ENCODE peak calls at places on chromosomes 3 and 15, in four cellular contexts. U, I, W and C are unnamed samples. For H3K4me1, the result is how much of the 10 kb centered on the place peaks cover.

GRCh38 chr3:117019082-117019713 is 309.6 kb downstream of the TUSC7 start:
- DNase-seq in W (peak), I (no peak), U (peak), C (peak)

GRCh38 chr15:47897525-47897924 is 180.2 kb downstream of the SEMA6D start:
- DNase-seq in U (no peak), W (no peak), I (no peak), C (no peak)

GRCh38 chr15:68484696-68485400 is 52.9 kb upstream of the ITGA11 start:
- DNase-seq in I (no peak), W (no peak), U (no peak), C (no peak)

GRCh38 chr3:129378949-129379348 is 49.5 kb downstream of the EFCAB12 start:
- DNase-seq in W (no peak), I (no peak), U (no peak), C (no peak)

GRCh38 chr3:143237036-143237688 is 117.6 kb downstream of the CHST2 start:
- DNase-seq in W (no peak), U (no peak), I (no peak), C (no peak)

GRCh38 chr3:16528581-16528993 is 15.1 kb upstream of the RFTN1 start:
- DNase-seq in W (no peak), U (no peak), I (no peak), C (no peak)

GRCh38 chr15:99993262-99993661 is 260.0 kb upstream of the LYSMD4 start:
- DNase-seq in U (no peak), I (no peak), W (no peak), C (no peak)

GRCh38 chr3:134799393-134799792 is 4.3 kb downstream of the EPHB1 start:
- DNase-seq in I (no peak), W (no peak), U (no peak), C (no peak)

GRCh38 chr3:172595648-172596393 is 72.6 kb upstream of the TNFSF10 start:
- DNase-seq in W (no peak), I (no peak), U (peak), C (no peak)

GRCh38 chr15:43511012-43511885 is 6.2 kb upstream of the MAP1A start:
- DNase-seq in I (no peak), W (no peak), U (peak), C (no peak)

GRCh38 chr15:52351206-52351907 is 55.8 kb upstream of the MYO5C start:
- DNase-seq in W (peak), U (no peak), I (no peak), C (no peak)

GRCh38 chr15:28208583-28208982 is 109.5 kb upstream of the OCA2 start:
- DNase-seq in W (no peak), U (no peak), I (no peak), C (no peak)

GRCh38 chr15:77762747-77763146 is 130.0 kb upstream of the LINGO1 start:
- DNase-seq in W (no peak), I (no peak), U (no peak), C (no peak)

GRCh38 chr3:66478923-66479322 is 21.9 kb downstream of the LRIG1 start:
- DNase-seq in U (no peak), I (no peak), W (no peak), C (no peak)

GRCh38 chr3:55647675-55648074 is 160.6 kb upstream of the WNT5A start:
- DNase-seq in U (no peak), I (no peak), W (no peak), C (no peak)

GRCh38 chr3:170809975-170810357 is 60.0 kb downstream of the RPL22L1 start:
- DNase-seq in W (no peak), U (no peak), I (no peak), C (no peak)

GRCh38 chr3:111534701-111535100 is 7.3 kb upstream of the CD96 start:
- DNase-seq in U (no peak), I (no peak), W (no peak), C (no peak)

GRCh38 chr3:66382142-66382541 is 118.7 kb downstream of the LRIG1 start:
- DNase-seq in U (no peak), W (no peak), I (no peak), C (no peak)

GRCh38 chr3:31289592-31289991 is 243.1 kb upstream of the STT3B start:
- DNase-seq in I (no peak), U (peak), W (no peak), C (no peak)

GRCh38 chr3:4712109-4712508 is 219.0 kb downstream of the ITPR1 start:
- DNase-seq in W (no peak), U (no peak), I (no peak), C (no peak)

GRCh38 chr3:58260733-58261132 is 23.1 kb downstream of the ABHD6 start:
- DNase-seq in I (no peak), U (no peak), W (no peak), C (no peak)

GRCh38 chr3:121781611-121782010 is 32.1 kb upstream of the GOLGB1 start:
- DNase-seq in I (no peak), U (no peak), W (no peak), C (no peak)

GRCh38 chr3:54826255-54826691 is 101.6 kb downstream of the LRTM1 start:
- DNase-seq in U (peak), W (no peak), I (no peak), C (no peak)

GRCh38 chr3:183158552-183159006 is 4.0 kb downstream of the LAMP3 start:
- DNase-seq in W (no peak), U (peak), I (no peak), C (no peak)

GRCh38 chr3:48952510-48953118 is 34.0 kb downstream of the ARIH2 start:
- DNase-seq in I (no peak), U (no peak), W (no peak), C (peak)

GRCh38 chr3:36164400-36164799 is 215.9 kb upstream of the STAC start:
- DNase-seq in U (no peak), W (no peak), I (no peak), C (no peak)

GRCh38 chr3:155370198-155370597 is 76.7 kb upstream of the STRIT1 start:
- DNase-seq in W (peak), U (no peak), I (no peak), C (no peak)

DNA sequence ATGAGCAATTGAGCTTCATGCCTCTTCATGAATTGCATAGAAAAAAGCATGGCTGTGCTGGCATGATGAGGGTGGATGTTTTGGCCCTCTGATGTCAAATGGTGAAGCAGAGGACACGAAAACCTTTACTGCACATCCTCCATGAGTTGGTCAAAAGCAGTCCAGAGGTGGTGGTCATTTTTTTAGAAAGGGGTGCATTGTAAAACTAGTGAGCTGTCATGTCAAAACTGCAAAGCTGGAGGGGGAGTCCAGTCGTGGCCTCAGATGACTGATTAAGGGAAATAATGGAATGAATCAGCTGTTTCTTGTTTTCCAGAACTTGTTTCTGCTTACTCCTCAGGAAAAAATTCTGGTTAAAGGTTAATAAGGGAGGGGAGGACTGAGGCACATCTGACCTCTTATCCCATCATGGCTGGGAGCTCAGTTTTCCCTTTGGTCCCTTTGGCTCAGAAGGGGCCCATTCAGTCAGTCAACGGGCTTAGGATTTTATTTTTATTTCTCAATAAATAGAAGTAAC is 276.8 kb downstream of the CHL1 start:
- DNase-seq in I (no peak), W (no peak), U (no peak), C (no peak)
- H3K4me1 ChIP-seq in I (under half), W (under half), U (under half), C (under half)

GRCh38 chr15:80153900-80154299 is 1.1 kb downstream of the FAH start:
- DNase-seq in I (no peak), U (no peak), W (no peak), C (no peak)
- H3K4me3 ChIP-seq in I (peak), U (peak), W (no peak), C (no peak)

GRCh38 chr3:42195879-42196330 is 70.1 kb downstream of the CCK start:
- DNase-seq in I (no peak), U (no peak), W (no peak), C (no peak)
- H3K4me1 ChIP-seq in I (under half), U (under half), W (under half), C (under half)

GRCh38 chr15:101294731-101295606 is at the start of gene SNRPA1:
- DNase-seq in W (peak), U (peak), I (peak), C (peak)

GRCh38 chr15:101293122-101293521 is 1.9 kb downstream of the SNRPA1 start:
- DNase-seq in I (no peak), U (no peak), W (no peak), C (no peak)

GRCh38 chr15:101295607-101296225 is 668 bp upstream of the SNRPA1 start:
- DNase-seq in I (no peak), U (no peak), W (no peak), C (no peak)

DNA sequence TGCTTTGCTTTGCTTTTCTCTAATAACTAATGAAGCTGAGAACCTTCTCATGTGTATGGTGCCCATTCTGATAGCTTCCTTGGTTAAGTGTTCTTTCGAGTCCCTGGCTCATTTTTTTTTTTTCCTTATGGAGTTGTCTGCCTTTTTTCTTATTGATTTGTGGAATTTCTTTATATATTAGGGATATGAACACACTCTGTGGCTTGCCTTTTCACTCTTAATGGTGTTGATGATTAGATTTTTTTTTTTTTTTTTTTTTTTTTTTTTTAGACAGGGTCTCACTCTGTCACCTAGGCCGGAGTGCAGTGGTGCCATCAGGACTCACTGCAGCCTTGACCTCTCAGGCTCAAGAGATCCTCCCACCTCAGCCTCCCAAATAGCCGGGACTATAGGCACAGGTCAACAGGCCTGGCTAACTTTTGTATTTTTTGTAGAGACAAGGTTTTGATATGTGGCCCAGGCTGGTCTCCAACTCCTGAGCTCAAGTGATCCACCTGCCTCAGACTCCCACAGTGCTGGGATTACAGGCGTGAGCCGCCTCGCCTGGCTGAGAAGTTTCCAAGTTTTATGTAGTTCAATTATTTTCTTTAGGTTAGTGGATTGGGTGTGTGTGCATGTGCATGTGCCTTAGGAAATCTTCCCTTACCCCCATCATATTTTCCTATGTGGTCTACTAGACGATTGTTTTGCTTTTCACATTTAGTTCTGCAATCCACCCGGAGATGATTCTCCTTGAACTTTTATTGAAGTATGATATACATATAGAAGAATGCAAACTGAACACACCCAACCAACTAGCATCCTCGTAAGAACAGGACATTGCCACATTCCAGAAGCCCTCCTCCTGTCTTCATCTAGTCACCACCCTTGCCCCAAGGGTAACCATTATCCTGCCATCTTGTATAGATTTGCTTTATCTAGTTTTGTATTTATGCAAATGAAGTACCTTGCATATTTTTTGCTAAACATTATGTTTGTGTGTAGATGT is 1.7 kb upstream of the SNRPA1 start:
- DNase-seq in W (no peak), U (no peak), I (no peak), C (no peak)
- H3K4me3 ChIP-seq in W (peak), U (peak), I (no peak), C (no peak)

GRCh38 chr15:70761931-70762468 is 1.4 kb downstream of the UACA start:
- DNase-seq in I (no peak), U (no peak), W (no peak), C (no peak)
- H3K4me1 ChIP-seq in I (under half), U (under half), W (under half), C (under half)

GRCh38 chr15:89665449-89666146 is 10.3 kb upstream of the KIF7 start:
- DNase-seq in U (peak), I (no peak), W (peak), C (no peak)

GRCh38 chr15:89667706-89667960 is 11.5 kb downstream of the PLIN1 start:
- DNase-seq in W (no peak), I (no peak), U (no peak), C (no peak)

GRCh38 chr15:89664951-89665350 is 9.7 kb upstream of the KIF7 start:
- DNase-seq in I (no peak), U (no peak), W (peak), C (no peak)

GRCh38 chr15:89666858-89667705 is 11.8 kb upstream of the KIF7 start:
- DNase-seq in I (no peak), U (no peak), W (peak), C (no peak)

DNA sequence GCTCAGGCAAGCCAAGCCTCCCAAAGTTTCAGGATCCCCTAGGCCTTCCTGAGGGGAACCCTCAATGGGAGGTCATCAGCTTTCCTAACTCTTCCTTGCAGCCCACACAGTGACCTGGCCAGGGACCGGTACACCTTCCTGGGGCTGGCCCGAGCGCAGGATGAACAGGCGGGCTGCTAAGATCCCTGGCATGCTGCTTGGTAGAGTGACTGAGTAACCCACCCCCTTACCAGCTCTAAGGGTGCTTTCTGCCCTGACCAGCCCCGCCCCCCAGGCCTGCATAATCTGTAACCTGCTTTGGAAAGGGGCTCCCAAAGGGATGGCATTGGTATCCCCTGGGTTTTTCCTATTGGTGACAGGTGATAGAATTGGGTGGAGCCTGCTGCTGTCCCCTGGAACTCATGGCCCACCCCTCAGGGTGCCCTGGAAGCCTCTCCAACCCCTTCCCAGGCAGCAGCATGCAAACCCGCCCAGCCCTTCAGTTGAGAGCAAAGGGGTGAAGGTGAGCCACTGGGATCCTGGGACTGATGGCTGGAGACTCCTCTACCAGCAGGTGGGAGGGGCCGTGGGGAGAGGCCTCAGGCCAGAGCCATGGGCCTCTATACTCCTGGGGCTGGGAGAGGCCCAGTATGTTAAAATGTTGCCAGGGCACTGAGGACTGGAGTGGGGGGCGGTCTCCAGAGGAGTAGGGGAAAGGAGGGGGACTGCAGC is 11.0 kb upstream of the KIF7 start:
- DNase-seq in W (peak), I (no peak), U (no peak), C (no peak)
- H3K4me3 ChIP-seq in W (peak), I (peak), U (peak), C (peak)

GRCh38 chr3:194160158-194160557 is 24.2 kb downstream of the HES1 start:
- DNase-seq in U (no peak), I (no peak), W (no peak), C (no peak)
- H3K4me1 ChIP-seq in U (under half), I (under half), W (under half), C (under half)

GRCh38 chr15:53979051-53979788 is 979 bp downstream of the UNC13C start:
- DNase-seq in I (no peak), U (no peak), W (no peak), C (no peak)
- H3K4me3 ChIP-seq in I (peak), U (no peak), W (peak), C (no peak)